ENCODE peak calls at places on chromosomes 12 and 14, in nine cellular contexts. E, A, P, Q, T, W, Y, N and O are unnamed samples.

GRCh38 chr14:37869633-37870032 is 274.2 kb downstream of the TTC6 start:
- DNase-seq in Q (no peak), A (no peak), E (no peak), N (no peak), P (no peak), Y (no peak), T (no peak), W (no peak), O (no peak)

GRCh38 chr12:102356690-102357089 is 123.7 kb downstream of the IGF1 start:
- DNase-seq in T (no peak), Y (no peak), P (no peak), W (no peak), A (no peak), Q (no peak), N (no peak), E (no peak), O (no peak)

GRCh38 chr14:23132970-23133369 is 13.9 kb upstream of the CEBPE start:
- DNase-seq in E (no peak), W (no peak), N (no peak), Y (no peak), T (no peak), Q (no peak), P (no peak), A (no peak), O (no peak)

GRCh38 chr12:24948816-24949722 is at the start of gene BCAT1:
- DNase-seq in Y (peak), E (peak), P (no peak), Q (peak), T (peak), N (peak), A (peak), W (peak), O (peak)

GRCh38 chr14:35944847-35945246 is 118.7 kb downstream of the BRMS1L start:
- DNase-seq in E (no peak), A (peak), P (no peak), N (no peak), Q (no peak), T (peak), W (no peak), Y (peak), O (peak)

GRCh38 chr12:53287741-53288216 is 7.6 kb upstream of the PFDN5 start:
- DNase-seq in Q (peak), A (peak), T (peak), Y (peak), W (peak), P (no peak), E (peak), N (peak), O (peak)

GRCh38 chr12:108495054-108495453 is 20.0 kb upstream of the FICD start:
- DNase-seq in T (peak), Q (peak), P (no peak), W (no peak), N (no peak), A (peak), E (no peak), Y (peak), O (peak)

GRCh38 chr12:22318122-22318737 is 16.3 kb downstream of the ST8SIA1 start:
- DNase-seq in A (no peak), N (no peak), Q (peak), E (no peak), P (no peak), T (no peak), Y (no peak), W (no peak), O (no peak)

GRCh38 chr12:48640428-48640827 is 41.6 kb downstream of the KANSL2 start:
- DNase-seq in W (no peak), E (no peak), Q (no peak), A (no peak), Y (no peak), N (no peak), T (no peak), P (no peak), O (no peak)

GRCh38 chr14:100850841-100851585 is 25.1 kb downstream of the MEG3 start:
- DNase-seq in T (peak), Y (peak), Q (no peak), A (peak), N (peak), E (peak), P (no peak), W (peak), O (peak)

GRCh38 chr14:38098074-38098846 is 109.4 kb upstream of the SSTR1 start:
- DNase-seq in P (no peak), Y (no peak), T (no peak), N (peak), Q (peak), E (no peak), A (no peak), W (no peak), O (peak)

GRCh38 chr14:50085570-50086315 is 30.6 kb downstream of the VCPKMT start:
- DNase-seq in P (no peak), Y (no peak), A (no peak), N (no peak), T (no peak), Q (peak), E (no peak), W (no peak), O (peak)

GRCh38 chr12:26195250-26195640 is at the start of gene SSPN:
- DNase-seq in E (peak), A (peak), T (peak), N (peak), P (no peak), W (peak), Y (peak), Q (peak), O (peak)